ENCODE peak calls at places on chromosome 19, in five cellular contexts. V is lung, M is transverse colon, T is astrocyte of the cerebellum, I is psoas muscle. R is an unnamed sample.

GRCh38 chr19:13154911-13155471 is 4.8 kb downstream of the IER2 start:
- DNase-seq in V (peak; percentile 90), M (peak; percentile 92), T (no peak), I (peak; percentile 69), R (no peak)

GRCh38 chr19:45162464-45163143 is 1.8 kb upstream of the NKPD1 start:
- DNase-seq in V (no peak), M (no peak), T (no peak), I (no peak), R (no peak)

GRCh38 chr19:31096047-31096446 is 253.2 kb downstream of the TSHZ3 start:
- DNase-seq in V (no peak), M (no peak), T (no peak), I (peak; percentile 18), R (no peak)

GRCh38 chr19:42919757-42920079 is 2.0 kb upstream of the PSG6 start:
- DNase-seq in V (no peak), M (no peak), T (no peak), I (no peak), R (no peak)

GRCh38 chr19:33348301-33349010 is 25.1 kb upstream of the CEBPG start:
- DNase-seq in V (no peak), M (no peak), T (no peak), I (no peak), R (peak; percentile 37)

GRCh38 chr19:46018729-46019251 is 4.1 kb downstream of the PGLYRP1 start:
- DNase-seq in V (no peak), M (no peak), T (no peak), I (no peak), R (no peak)

GRCh38 chr19:18985257-18985656 is 44.2 kb upstream of the HOMER3 start:
- DNase-seq in V (no peak), M (no peak), T (no peak), I (no peak), R (no peak)

GRCh38 chr19:18603958-18604819 is 2.4 kb downstream of the CRLF1 start:
- DNase-seq in V (no peak), M (no peak), T (no peak), I (no peak), R (no peak)

GRCh38 chr19:14563989-14564650 is 7.7 kb downstream of the NDUFB7 start:
- DNase-seq in V (no peak), M (no peak), T (no peak), I (peak; percentile 82), R (no peak)

GRCh38 chr19:42201489-42202289 is 15.8 kb downstream of the DEDD2 start:
- DNase-seq in V (peak; percentile 52), M (peak; percentile 56), T (no peak), I (no peak), R (no peak)

GRCh38 chr19:31612873-31613272 is 263.6 kb upstream of the TSHZ3 start:
- DNase-seq in V (no peak), M (no peak), T (no peak), I (no peak), R (no peak)

GRCh38 chr19:4171676-4172075 is 10.7 kb downstream of the SIRT6 start:
- DNase-seq in V (no peak), M (no peak), T (no peak), I (no peak), R (no peak)

GRCh38 chr19:45670670-45671453 is 2.8 kb downstream of the GIPR start:
- DNase-seq in V (peak; percentile 91), M (peak; percentile 94), T (no peak), I (peak; percentile 61), R (no peak)

GRCh38 chr19:47075941-47076340 is 27.5 kb upstream of the TMEM160 start:
- DNase-seq in V (no peak), M (no peak), T (no peak), I (no peak), R (no peak)

GRCh38 chr19:46271488-46272197 is 25.2 kb upstream of the HIF3A start:
- DNase-seq in V (no peak), M (no peak), T (peak; percentile 95), I (no peak), R (peak; percentile 40)

GRCh38 chr19:56089344-56089743 is 31.8 kb downstream of the ZNF787 start:
- DNase-seq in V (no peak), M (no peak), T (no peak), I (no peak), R (no peak)

GRCh38 chr19:45641274-45642105 is 2.3 kb upstream of the EML2 start:
- DNase-seq in V (peak; percentile 93), M (peak; percentile 94), T (no peak), I (peak; percentile 75), R (no peak)

GRCh38 chr19:11381535-11382369 is 2.4 kb downstream of the EPOR start:
- DNase-seq in V (peak; percentile 55), M (peak; percentile 78), T (no peak), I (peak; percentile 73), R (no peak)

GRCh38 chr19:33266971-33267484 is 35.3 kb downstream of the CEBPA start:
- DNase-seq in V (no peak), M (no peak), T (no peak), I (no peak), R (no peak)

GRCh38 chr19:10625003-10625761 is at the start of gene SLC44A2:
- DNase-seq in V (peak; percentile 85), M (peak; percentile 93), T (no peak), I (peak; percentile 90), R (no peak)

GRCh38 chr19:2627319-2627829 is 75.1 kb downstream of the GNG7 start:
- DNase-seq in V (peak; percentile 78), M (peak; percentile 69), T (peak; percentile 87), I (peak; percentile 87), R (peak; percentile 92)

GRCh38 chr19:30085394-30085793 is 143.4 kb downstream of the URI1 start:
- DNase-seq in V (no peak), M (no peak), T (no peak), I (no peak), R (no peak)

GRCh38 chr19:19554074-19555023 is 16.3 kb downstream of the CILP2 start:
- DNase-seq in V (peak; percentile 53), M (peak; percentile 62), T (peak; percentile 11), I (peak; percentile 57), R (no peak)

GRCh38 chr19:8311461-8312260 is 3.5 kb upstream of the CD320 start:
- DNase-seq in V (no peak), M (peak; percentile 70), T (no peak), I (peak; percentile 40), R (no peak)

GRCh38 chr19:50759886-50760285 is 10.4 kb upstream of the GPR32 start:
- DNase-seq in V (no peak), M (no peak), T (no peak), I (no peak), R (no peak)

GRCh38 chr19:3683866-3684816 is 16.1 kb downstream of the PIP5K1C start:
- DNase-seq in V (no peak), M (no peak), T (peak; percentile 74), I (no peak), R (no peak)

GRCh38 chr19:3970808-3971598 is at the start of gene DAPK3:
- DNase-seq in V (peak; percentile 97), M (peak; percentile 98), T (peak; percentile 97), I (peak; percentile 97), R (peak; percentile 91)

GRCh38 chr19:2529473-2529918 is 53.6 kb downstream of the GADD45B start:
- DNase-seq in V (no peak), M (peak; percentile 42), T (no peak), I (peak; percentile 67), R (peak; percentile 81)

GRCh38 chr19:9370747-9371619 is 8.2 kb downstream of the ZNF177 start:
- DNase-seq in V (no peak), M (no peak), T (no peak), I (no peak), R (no peak)

DNA sequence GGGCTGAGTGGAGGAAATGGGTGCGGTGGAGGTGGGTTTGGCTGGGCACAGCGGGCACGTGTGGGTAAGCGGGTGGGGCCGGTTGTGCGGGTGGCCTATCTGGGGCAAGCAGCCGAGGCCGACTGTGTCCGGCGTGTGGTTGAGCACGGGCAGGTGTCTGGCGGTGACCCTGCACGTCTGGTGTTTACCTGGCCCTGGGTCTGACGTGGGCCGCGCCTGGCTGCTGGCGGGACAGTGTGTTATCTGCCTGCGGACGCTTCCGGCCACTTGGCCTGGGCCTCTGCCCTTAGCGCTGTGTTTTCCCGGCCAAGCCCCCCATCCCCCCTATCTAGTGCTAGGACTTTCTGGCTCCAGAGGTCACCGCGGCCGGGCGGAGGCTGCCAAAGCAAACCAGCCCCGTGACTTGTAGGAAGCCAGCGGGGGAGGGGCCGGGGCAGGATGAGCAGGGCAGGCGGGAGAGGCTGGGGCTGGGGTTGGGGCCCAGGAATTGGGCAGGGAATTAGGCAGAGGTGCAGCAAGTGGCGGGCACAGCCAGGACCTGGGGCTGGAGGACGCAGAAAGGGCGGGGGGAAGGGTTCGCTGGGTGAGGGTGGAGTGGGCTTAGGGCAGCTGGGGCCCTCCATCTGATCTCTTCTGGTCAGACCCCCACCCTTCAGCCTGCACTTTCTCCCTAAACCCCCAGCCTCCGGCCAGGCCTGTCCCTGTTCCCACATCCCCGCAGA is 534 bp upstream of the HPN start:
- DNase-seq in V (peak; percentile 87), M (peak; percentile 77), T (no peak), I (peak; percentile 96), R (no peak)
- H3K4me3 ChIP-seq in V (no peak overlapping the region), M (peak overlapping the region; percentile 21), T (no peak overlapping the region), I (peak overlapping the region; percentile 32), R (no peak overlapping the region)

GRCh38 chr19:37932985-37933953 is 26.3 kb downstream of the SIPA1L3 start:
- DNase-seq in V (no peak), M (peak; percentile 75), T (no peak), I (peak; percentile 24), R (no peak)
- H3K4me3 ChIP-seq in V (no peak overlapping the region), M (peak overlapping the region; percentile 50), T (no peak overlapping the region), I (no peak overlapping the region), R (no peak overlapping the region)

DNA sequence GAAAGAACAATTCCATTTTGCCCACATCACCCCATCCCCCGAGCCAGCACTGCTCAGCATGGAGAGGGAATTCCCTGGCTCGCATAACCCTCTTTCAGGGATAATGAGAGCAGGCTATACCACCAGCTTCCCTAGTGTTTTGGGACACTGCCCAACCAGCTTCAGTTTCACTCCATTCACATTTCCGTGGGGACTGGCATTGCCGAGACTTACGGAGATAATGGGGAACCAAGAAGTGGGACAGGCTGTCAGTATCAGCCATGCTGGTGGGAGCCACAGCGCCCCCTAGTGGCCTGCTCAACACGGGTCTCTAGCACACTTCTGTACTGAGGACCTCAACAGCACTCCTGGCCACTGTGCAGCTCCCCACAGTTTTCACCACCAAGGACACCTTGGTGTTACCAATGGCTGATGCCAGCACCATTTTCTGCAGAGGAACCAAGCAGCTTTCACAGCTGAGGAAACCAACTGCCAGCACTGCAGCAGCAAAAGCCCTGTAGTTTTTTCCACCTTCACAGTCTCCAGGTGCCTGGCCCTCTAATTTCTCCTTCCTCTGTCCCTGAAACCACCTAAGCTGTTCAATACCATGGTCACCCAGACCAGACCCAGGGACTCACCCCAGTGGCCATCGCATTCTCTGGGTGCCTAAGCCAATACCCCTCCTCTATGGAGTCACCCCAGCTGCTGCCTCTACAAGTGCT is 23.7 kb downstream of the SLC6A16 start:
- DNase-seq in V (peak; percentile 72), M (peak; percentile 84), T (peak; percentile 4), I (peak; percentile 71), R (peak; percentile 8)
- H3K4me3 ChIP-seq in V (no peak overlapping the region), M (no peak overlapping the region), T (no peak overlapping the region), I (no peak overlapping the region), R (no peak overlapping the region)

GRCh38 chr19:5489511-5489910 is 34.3 kb downstream of the ZNRF4 start:
- DNase-seq in V (no peak), M (no peak), T (no peak), I (no peak), R (no peak)
- H3K4me3 ChIP-seq in V (no peak overlapping the region), M (no peak overlapping the region), T (no peak overlapping the region), I (no peak overlapping the region), R (no peak overlapping the region)

DNA sequence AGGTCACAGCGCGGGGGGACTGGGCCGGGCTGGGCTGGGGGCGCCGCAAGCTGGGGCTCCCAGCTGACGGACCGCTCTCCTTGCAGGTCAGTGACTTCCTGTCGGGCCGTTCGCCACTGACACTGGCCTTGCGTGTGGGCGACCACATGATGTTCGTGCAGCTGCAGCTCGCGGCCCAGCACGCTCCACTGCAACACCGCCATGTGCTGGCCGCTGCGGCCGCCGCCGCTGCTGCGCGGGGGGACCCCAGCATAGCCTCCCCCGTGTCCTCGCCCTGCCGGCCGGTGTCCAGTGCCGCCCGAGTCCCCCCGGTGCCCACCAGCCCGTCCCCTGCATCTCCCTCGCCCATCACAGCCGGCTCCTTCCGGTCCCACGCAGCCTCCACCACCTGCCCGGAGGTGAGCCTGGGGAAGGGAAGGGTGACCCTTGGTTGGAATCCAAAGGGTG is 5.7 kb downstream of the MIDN start:
- DNase-seq in V (no peak), M (peak; percentile 35), T (no peak), I (peak; percentile 67), R (no peak)
- H3K4me3 ChIP-seq in V (no peak overlapping the region), M (peak overlapping the region; percentile 87), T (peak overlapping the region; percentile 77), I (peak overlapping the region; percentile 80), R (no peak overlapping the region)

R was measured in AG09309.